ENCODE peak calls at places on chromosomes 1 and 21, in six cellular contexts. M is heart right ventricle, X is nephron progenitor cell, W is uterus, H is AG09309, K is AG04450. R is an unnamed sample.
A peak's percentile ranks its signal among the peaks of the same experiment; 100 is the strongest.

GRCh38 chr1:69269491-69269890 is 298.2 kb upstream of the LRRC7 start:
- DNase-seq in W (no peak), K (no peak), X (no peak), H (no peak), M (no peak), R (peak; percentile 5)

GRCh38 chr1:218447010-218447689 is 102.0 kb downstream of the TGFB2 start:
- DNase-seq in M (peak; percentile 20), K (no peak), H (no peak), X (no peak), W (no peak), R (no peak)

GRCh38 chr1:109272831-109273547 is 10.0 kb downstream of the PSRC1 start:
- DNase-seq in X (no peak), M (no peak), K (no peak), H (no peak), W (no peak), R (peak; percentile 45)

GRCh38 chr1:185517808-185518419 is 200.9 kb upstream of the IVNS1ABP start:
- DNase-seq in W (no peak), X (no peak), K (no peak), H (no peak), M (no peak), R (no peak)

GRCh38 chr1:36322786-36323635 is 434 bp downstream of the EVA1B start:
- DNase-seq in K (no peak), H (peak; percentile 13), X (peak; percentile 65), M (peak; percentile 57), W (peak; percentile 63), R (peak; percentile 29)

GRCh38 chr1:229440821-229441537 is 7.1 kb upstream of the ACTA1 start:
- DNase-seq in X (no peak), K (peak; percentile 66), M (no peak), H (peak; percentile 38), W (no peak), R (no peak)

GRCh38 chr21:43211085-43212071 is 42.6 kb downstream of the CRYAA start:
- DNase-seq in K (no peak), M (no peak), X (peak; percentile 45), W (no peak), H (no peak), R (peak; percentile 24)

GRCh38 chr21:42289926-42290325 is 25.3 kb downstream of the TFF3 start:
- DNase-seq in M (peak; percentile 48), X (no peak), K (no peak), H (no peak), W (peak; percentile 24), R (no peak)

GRCh38 chr1:1187938-1188337 is 14.3 kb downstream of the TTLL10 start:
- DNase-seq in W (no peak), X (no peak), H (peak; percentile 18), K (peak; percentile 29), M (no peak), R (no peak)

GRCh38 chr21:38468989-38469388 is 29.3 kb downstream of the ERG start:
- DNase-seq in K (no peak), W (no peak), X (no peak), H (no peak), M (no peak), R (no peak)

GRCh38 chr1:217493290-217493689 is 137.6 kb downstream of the GPATCH2 start:
- DNase-seq in H (no peak), K (no peak), X (no peak), M (no peak), W (no peak), R (no peak)

GRCh38 chr1:91700771-91701493 is 185.0 kb downstream of the TGFBR3 start:
- DNase-seq in K (no peak), H (no peak), M (no peak), W (no peak), X (no peak), R (no peak)

GRCh38 chr1:179251675-179252074 is 22.2 kb upstream of the ABL2 start:
- DNase-seq in X (no peak), H (peak; percentile 33), W (no peak), M (no peak), K (no peak), R (no peak)

GRCh38 chr1:179554394-179554793 is 21.4 kb downstream of the NPHS2 start:
- DNase-seq in H (no peak), X (no peak), K (no peak), W (no peak), M (no peak), R (no peak)

GRCh38 chr1:30887485-30888315 is 20.9 kb downstream of the SDC3 start:
- DNase-seq in M (no peak), K (peak; percentile 10), H (peak; percentile 23), X (no peak), W (no peak), R (no peak)

GRCh38 chr1:165073402-165074007 is 283.0 kb downstream of the LMX1A start:
- DNase-seq in K (peak; percentile 11), X (peak; percentile 17), M (no peak), W (peak; percentile 33), H (no peak), R (peak; percentile 47)

GRCh38 chr1:41925712-41926111 is 7.0 kb upstream of the HIVEP3 start:
- DNase-seq in K (no peak), X (no peak), M (no peak), W (no peak), H (no peak), R (no peak)

GRCh38 chr1:81437649-81438048 is 363.1 kb upstream of the ADGRL2 start:
- DNase-seq in K (no peak), M (no peak), X (no peak), H (no peak), W (no peak), R (no peak)

GRCh38 chr1:8218351-8219092 is 99.4 kb upstream of the SLC45A1 start:
- DNase-seq in X (no peak), M (no peak), K (no peak), H (no peak), W (no peak), R (no peak)

GRCh38 chr1:153203130-153203529 is at the start of gene LELP1:
- DNase-seq in H (no peak), X (no peak), W (no peak), M (no peak), K (no peak), R (no peak)

GRCh38 chr1:162851341-162851740 is 9.6 kb downstream of the CCDC190 start:
- DNase-seq in W (no peak), M (no peak), K (no peak), X (no peak), H (no peak), R (no peak)

GRCh38 chr1:154145986-154146385 is 8.9 kb downstream of the NUP210L start:
- DNase-seq in K (no peak), H (no peak), M (no peak), W (no peak), X (no peak), R (peak; percentile 16)

GRCh38 chr1:156463874-156464273 is 36.7 kb downstream of the MEF2D start:
- DNase-seq in X (no peak), W (peak; percentile 70), M (no peak), K (no peak), H (no peak), R (no peak)

GRCh38 chr1:47837866-47838561 is 159.2 kb downstream of the TRABD2B start:
- DNase-seq in K (no peak), H (no peak), M (no peak), W (no peak), X (no peak), R (no peak)
- TF ChIP-seq CTCF in K (no peak), H (no peak), M (no peak), W (no peak), X (no peak), R (no peak)

DNA sequence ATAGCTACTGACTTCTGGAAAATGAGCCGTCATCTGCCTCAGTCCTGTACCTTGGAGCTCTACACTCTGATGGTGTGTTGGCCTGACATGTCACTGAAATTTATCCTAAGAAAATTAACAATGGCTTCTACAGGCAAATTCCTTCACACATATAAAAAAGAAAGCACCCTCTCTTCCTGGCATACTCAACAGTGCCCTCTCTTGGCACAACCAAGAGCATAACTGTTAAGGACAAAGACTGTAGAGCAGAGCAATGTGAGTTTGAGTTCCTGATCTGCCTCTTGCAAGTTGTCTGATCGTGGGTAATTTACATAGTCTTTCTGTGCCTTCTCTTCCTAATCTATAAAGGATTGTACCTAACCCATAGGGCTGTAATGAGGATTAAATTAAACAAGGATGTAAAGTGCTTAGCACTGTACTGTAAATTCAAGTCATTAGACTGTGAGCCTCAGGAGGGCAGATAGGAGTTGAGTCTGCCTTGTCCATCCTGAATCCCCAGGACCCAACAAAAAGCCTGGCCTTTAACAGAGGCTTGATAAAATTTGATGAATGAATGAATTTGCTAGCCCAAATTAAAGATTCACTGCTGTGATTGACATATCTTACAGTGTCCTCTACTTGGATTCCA is 83.5 kb downstream of the SYF2 start:
- DNase-seq in W (no peak), X (no peak), M (no peak), H (no peak), K (no peak), R (no peak)
- TF ChIP-seq CTCF in W (no peak), X (peak; percentile 23), M (no peak), H (peak; percentile 50), K (no peak), R (peak; percentile 16)

DNA sequence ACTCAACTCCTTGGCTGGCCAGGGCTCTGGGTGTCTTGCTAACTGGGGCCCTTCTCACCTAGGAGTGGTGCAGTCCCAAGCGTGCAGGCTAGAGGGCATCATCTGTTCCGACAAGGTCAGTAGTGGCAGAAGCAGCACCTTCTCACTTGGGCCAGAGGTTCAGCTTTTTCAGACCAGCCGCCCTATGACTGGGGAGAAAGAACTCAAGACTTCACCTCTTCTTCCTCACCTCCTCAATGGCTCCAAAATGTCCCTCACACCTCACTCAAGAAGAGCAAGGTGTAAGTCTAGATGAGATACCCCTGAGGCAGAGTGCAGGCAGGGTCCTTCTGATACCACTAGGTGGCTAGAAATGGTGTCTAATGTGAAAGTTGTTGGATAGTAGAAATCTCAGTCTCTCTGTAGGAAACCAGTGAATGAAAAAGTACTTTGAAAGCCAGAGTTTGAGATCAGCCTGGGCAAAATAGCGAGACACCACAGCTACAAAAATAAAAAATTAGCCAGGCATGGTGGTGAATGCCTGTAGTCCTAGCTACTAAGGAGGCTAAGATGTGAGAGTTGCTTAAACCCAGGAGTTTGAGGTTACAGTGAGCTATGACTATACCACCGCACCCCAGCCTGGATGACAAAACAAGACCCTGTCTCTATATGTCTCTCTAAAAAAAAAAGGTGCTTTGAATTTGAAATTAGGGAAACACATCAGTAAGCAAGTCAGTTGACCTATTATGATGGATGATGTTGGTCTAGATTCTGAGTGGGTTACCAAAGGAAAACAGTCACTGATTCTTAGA is 8.6 kb upstream of the IL20 start:
- DNase-seq in H (no peak), W (no peak), M (no peak), K (no peak), X (no peak), R (no peak)
- TF ChIP-seq CTCF in H (peak; percentile 41), W (no peak), M (no peak), K (peak; percentile 39), X (no peak), R (peak; percentile 33)

DNA sequence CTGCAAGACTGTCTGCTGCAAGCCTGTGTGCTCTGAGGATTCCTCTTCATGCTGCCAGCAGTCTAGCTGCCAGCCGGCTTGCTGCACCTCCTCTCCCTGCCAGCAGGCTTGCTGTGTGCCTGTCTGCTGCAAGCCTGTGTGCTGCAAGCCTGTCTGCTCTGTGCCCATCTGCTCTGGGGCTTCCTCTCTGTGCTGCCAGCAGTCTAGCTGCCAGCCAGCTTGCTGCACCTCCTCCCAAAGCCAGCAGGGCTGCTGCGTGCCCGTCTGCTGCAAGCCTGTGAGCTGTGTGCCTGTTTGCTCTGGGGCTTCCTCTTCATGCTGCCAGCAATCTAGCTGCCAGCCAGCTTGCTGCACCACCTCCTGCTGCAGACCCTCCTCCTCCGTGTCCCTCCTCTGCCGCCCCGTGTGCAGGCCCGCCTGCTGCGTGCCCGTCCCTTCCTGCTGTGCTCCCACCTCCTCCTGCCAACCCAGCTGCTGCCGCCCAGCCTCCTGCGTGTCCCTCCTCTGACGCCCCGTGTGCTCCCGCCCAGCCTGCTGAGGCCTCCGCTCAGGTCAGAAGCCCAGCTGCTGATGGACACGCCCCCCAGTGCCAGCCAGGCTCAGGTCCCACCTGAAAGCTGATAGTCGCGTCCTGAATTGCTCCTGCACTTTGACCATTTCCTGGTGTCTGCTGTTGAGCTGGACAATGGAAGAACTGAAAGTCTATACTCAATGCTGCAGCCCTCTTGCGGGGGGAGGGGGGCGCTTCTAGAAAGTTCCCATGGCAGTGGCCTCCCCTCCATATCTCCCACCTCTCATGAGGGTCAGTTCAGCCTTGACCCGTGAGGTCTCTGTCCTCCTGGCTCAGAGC is 1.2 kb downstream of the KRTAP10-4 start:
- DNase-seq in H (no peak), W (no peak), K (no peak), M (no peak), X (no peak), R (peak; percentile 34)
- TF ChIP-seq CTCF in H (no peak), W (no peak), K (no peak), M (no peak), X (no peak), R (no peak)

R was measured in Calu3.